ENCODE peak calls at places on chromosomes 4 and X, in four cellular contexts. P is aorta; N is CD8-positive, alpha-beta T cell; R is right cardiac atrium. D is an unnamed sample.
A peak's percentile ranks its signal among the peaks of the same experiment; 100 is the strongest.

GRCh38 chrX:13304052-13304451 is 15.8 kb downstream of the ATXN3L start:
- ATAC-seq in P (no peak), N (no peak), R (no peak), D (no peak)

GRCh38 chrX:132443736-132444135 is 45.1 kb downstream of the MBNL3 start:
- ATAC-seq in R (no peak), N (no peak), P (no peak), D (no peak)

GRCh38 chr4:48173055-48173991 is 39.3 kb upstream of the TXK start:
- ATAC-seq in R (peak; percentile 52), P (no peak), N (no peak), D (peak; percentile 58)

GRCh38 chrX:154409222-154409871 is at the start of gene DNASE1L1:
- ATAC-seq in N (no peak), P (peak; percentile 88), R (peak; percentile 80), D (peak; percentile 66)

GRCh38 chrX:103584606-103585005 is 709 bp upstream of the TCEAL4 start:
- ATAC-seq in N (no peak), P (no peak), R (no peak), D (no peak)

GRCh38 chrX:38365939-38366338 is 13.5 kb downstream of the OTC start:
- ATAC-seq in P (no peak), R (peak; percentile 20), N (no peak), D (no peak)

GRCh38 chr4:158782539-158783360 is 13.9 kb downstream of the FNIP2 start:
- ATAC-seq in R (peak; percentile 78), P (no peak), N (no peak), D (no peak)

GRCh38 chr4:104906274-104906673 is 240.4 kb upstream of the TET2 start:
- ATAC-seq in N (no peak), R (no peak), P (no peak), D (no peak)

GRCh38 chr4:176794151-176794550 is 1.4 kb upstream of the VEGFC start:
- ATAC-seq in R (no peak), P (no peak), N (no peak), D (no peak)

GRCh38 chr4:68872442-68873217 is 56.8 kb downstream of the UGT2B10 start:
- ATAC-seq in N (no peak), P (no peak), R (no peak), D (no peak)

GRCh38 chr4:84673475-84674230 is 90.7 kb downstream of the CDS1 start:
- ATAC-seq in N (no peak), P (no peak), R (no peak), D (no peak)

GRCh38 chrX:106780259-106780658 is 22.2 kb upstream of the TBC1D8B start:
- ATAC-seq in N (no peak), R (no peak), P (no peak), D (no peak)

GRCh38 chr4:8739820-8740665 is 131.6 kb downstream of the HMX1 start:
- ATAC-seq in N (no peak), P (no peak), R (no peak), D (no peak)

DNA sequence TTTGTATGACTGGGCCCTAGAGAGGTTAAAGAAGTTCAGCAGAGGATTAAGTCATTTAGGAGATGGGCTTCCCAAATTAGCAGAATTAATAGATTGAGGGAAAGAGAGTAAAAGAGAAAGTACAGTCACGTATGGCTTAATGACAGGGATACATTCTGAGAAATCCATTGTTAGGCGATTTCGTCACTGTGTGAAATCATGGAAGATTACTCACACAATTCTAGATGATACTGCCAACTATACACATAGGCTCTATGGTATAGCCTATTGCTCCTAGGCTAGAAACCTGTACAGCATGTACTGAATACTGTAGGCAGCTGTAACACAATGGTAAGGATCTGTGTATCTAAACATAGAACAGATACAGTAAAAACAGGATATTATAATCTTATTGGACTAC is 180.6 kb downstream of the RNF150 start:
- ATAC-seq in N (no peak), R (no peak), P (no peak), D (no peak)
- H3K27me3 ChIP-seq in N (no peaks in the 10 kb centered on the region), R (no peaks in the 10 kb centered on the region), P (no peaks in the 10 kb centered on the region), D (no peaks in the 10 kb centered on the region)

GRCh38 chrX:33183366-33183765 is 28.0 kb downstream of the DMD start:
- ATAC-seq in N (no peak), P (peak; percentile 52), R (peak; percentile 66), D (peak; percentile 41)

GRCh38 chrX:33178690-33179089 is 32.7 kb downstream of the DMD start:
- ATAC-seq in P (no peak), N (no peak), R (no peak), D (no peak)

GRCh38 chrX:33175201-33175600 is 36.1 kb downstream of the DMD start:
- ATAC-seq in R (no peak), N (no peak), P (no peak), D (no peak)

DNA sequence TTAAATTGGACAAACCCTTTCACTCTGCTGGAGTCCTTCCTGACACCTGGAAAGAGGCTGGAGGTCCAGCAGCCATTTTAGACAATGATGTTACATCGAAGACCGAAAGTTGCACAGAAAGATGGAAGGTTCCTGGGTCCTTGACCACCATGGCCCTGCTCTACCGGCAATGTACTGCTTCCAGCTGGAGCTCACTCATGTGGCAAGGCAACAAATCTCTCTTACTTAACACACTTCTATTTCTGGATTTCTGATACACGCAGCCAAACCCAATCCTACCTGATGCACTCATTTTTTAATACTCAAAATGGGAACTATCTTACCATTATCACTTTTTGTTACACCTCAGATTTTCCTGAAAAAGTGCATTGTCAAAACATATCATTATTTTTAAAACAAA is 33.1 kb downstream of the DMD start:
- ATAC-seq in R (no peak), P (no peak), N (no peak), D (no peak)
- H3K9me3 ChIP-seq in R (no peaks in the 10 kb centered on the region), P (no peaks in the 10 kb centered on the region), N (no peaks in the 10 kb centered on the region), D (no peaks in the 10 kb centered on the region)

DNA sequence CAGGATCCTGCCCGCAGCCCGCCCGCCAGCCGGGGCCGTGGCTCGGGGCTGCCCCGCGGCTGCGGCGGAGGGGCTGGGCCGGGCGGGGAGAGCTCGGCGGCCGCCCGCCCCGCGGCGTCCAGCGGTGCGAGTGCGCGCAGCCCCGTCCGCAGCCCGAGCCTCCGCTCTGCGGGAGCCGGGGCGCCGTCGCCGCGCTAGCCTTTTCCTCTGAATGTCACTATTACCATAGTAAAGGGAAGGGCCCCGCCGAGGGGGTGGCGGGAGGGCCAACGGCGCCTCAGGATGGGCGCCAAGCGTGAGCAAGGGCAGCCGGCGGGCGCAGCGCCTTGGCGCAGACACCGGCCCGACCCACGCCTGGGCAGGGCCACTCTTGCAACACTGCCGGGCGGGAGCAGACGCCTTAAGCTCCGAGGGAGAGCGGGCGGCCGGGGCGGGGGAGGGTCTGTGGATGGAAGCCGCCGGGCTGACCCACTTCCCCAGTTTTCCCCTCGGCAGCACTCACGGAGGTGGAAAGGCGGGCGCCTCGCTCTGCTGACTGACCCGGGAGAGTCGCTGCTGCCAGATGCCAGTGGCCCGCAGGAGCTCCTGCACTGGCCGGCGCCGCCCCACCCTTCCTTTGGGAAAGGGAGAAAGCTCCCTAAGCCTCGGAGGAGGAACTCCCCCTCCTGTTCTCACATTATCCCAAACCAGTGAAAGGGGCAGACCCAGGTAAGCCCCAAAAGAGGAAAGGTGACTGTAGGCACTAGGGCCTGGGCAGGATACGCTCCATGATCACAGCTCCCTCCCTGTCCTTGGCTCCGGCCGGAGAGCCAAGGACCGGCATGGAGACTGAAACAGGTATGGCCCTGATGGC is 329.4 kb downstream of the HNRNPD start:
- ATAC-seq in P (peak; percentile 76), N (no peak), R (peak; percentile 96), D (peak; percentile 78)
- H3K27me3 ChIP-seq in P (no peaks in the 10 kb centered on the region), N (peaks cover 4% of the 10 kb centered on the region), R (no peaks in the 10 kb centered on the region), D (peaks cover 14% of the 10 kb centered on the region)

DNA sequence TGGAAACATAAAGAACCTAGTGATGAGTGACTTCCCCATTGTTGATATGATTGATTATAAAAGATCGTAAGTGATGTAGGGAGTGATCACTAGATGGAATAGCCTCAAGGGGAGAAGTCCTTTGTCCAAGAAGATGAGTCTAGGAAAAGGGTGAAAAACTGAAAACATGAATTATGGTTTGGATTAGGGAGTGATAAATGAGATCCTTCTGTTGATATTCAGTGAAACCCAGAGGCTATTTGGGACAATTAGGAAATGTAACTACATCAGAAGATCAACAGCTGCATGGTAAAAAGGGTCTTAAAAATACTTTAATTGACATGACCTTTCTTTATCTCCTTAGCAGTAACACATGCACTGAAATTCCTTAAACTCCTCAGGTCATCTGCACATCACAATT is 124.0 kb upstream of the UNC5C start:
- ATAC-seq in N (no peak), P (no peak), R (no peak), D (no peak)
- H3K9me3 ChIP-seq in N (no peaks in the 10 kb centered on the region), P (no peaks in the 10 kb centered on the region), R (no peaks in the 10 kb centered on the region), D (no peaks in the 10 kb centered on the region)